ENCODE peak calls at places on chromosome 17, in eight cellular contexts. U, B, Q, D, M, P, A and G are unnamed samples.
A peak's percentile ranks its signal among the peaks of the same experiment; 100 is the strongest.

GRCh38 chr17:49315974-49316570 is 46.0 kb downstream of the ZNF652 start:
- DNase-seq in U (no peak), B (no peak), Q (no peak), D (no peak), M (peak; percentile 27), P (no peak), A (no peak), G (no peak)

GRCh38 chr17:45172232-45172540 is 10.5 kb downstream of the HEXIM2 start:
- DNase-seq in U (no peak), B (no peak), Q (no peak), D (no peak), M (no peak), P (no peak), A (no peak), G (no peak)

GRCh38 chr17:47735139-47735464 is 2.1 kb downstream of the TBX21 start:
- DNase-seq in U (no peak), B (no peak), Q (no peak), D (no peak), M (no peak), P (no peak), A (no peak), G (no peak)

GRCh38 chr17:80126449-80126715 is 20.5 kb downstream of the EIF4A3 start:
- DNase-seq in U (no peak), B (no peak), Q (no peak), D (no peak), M (no peak), P (no peak), A (no peak), G (no peak)

GRCh38 chr17:14337596-14338079 is 36.8 kb downstream of the HS3ST3B1 start:
- DNase-seq in U (no peak), B (no peak), Q (no peak), D (no peak), M (no peak), P (no peak), A (no peak), G (no peak)

GRCh38 chr17:31413871-31414589 is 22.6 kb downstream of the RAB11FIP4 start:
- DNase-seq in U (no peak), B (no peak), Q (peak; percentile 3), D (peak; percentile 67), M (peak; percentile 83), P (no peak), A (no peak), G (no peak)

GRCh38 chr17:47649972-47650524 is 329 bp downstream of the KPNB1 start:
- DNase-seq in U (peak; percentile 55), B (no peak), Q (no peak), D (peak; percentile 22), M (no peak), P (no peak), A (no peak), G (no peak)

GRCh38 chr17:55366020-55366481 is 55.6 kb downstream of the MMD start:
- DNase-seq in U (no peak), B (no peak), Q (no peak), D (no peak), M (no peak), P (no peak), A (no peak), G (no peak)

GRCh38 chr17:10631701-10632100 is 25.4 kb downstream of the MYH3 start:
- DNase-seq in U (no peak), B (no peak), Q (no peak), D (no peak), M (no peak), P (no peak), A (no peak), G (no peak)

GRCh38 chr17:10626378-10626777 is 30.7 kb downstream of the MYH3 start:
- DNase-seq in U (no peak), B (no peak), Q (no peak), D (no peak), M (no peak), P (no peak), A (no peak), G (no peak)

GRCh38 chr17:10631048-10631700 is 25.9 kb downstream of the MYH3 start:
- DNase-seq in U (peak; percentile 24), B (no peak), Q (no peak), D (no peak), M (peak; percentile 10), P (peak; percentile 25), A (no peak), G (no peak)

GRCh38 chr17:10629706-10630105 is 27.4 kb downstream of the MYH3 start:
- DNase-seq in U (no peak), B (no peak), Q (no peak), D (no peak), M (no peak), P (no peak), A (no peak), G (no peak)

GRCh38 chr17:10628756-10629155 is 28.4 kb downstream of the MYH3 start:
- DNase-seq in U (no peak), B (no peak), Q (no peak), D (no peak), M (no peak), P (no peak), A (no peak), G (no peak)
- H3K4me3 ChIP-seq in U (no peak overlapping the region), B (no peak overlapping the region), Q (no peak overlapping the region), D (no peak overlapping the region), M (no peak overlapping the region), P (no peak overlapping the region), A (no peak overlapping the region), G (no peak overlapping the region)

GRCh38 chr17:62827722-62828498 is 19.8 kb upstream of the MARCHF10 start:
- DNase-seq in U (no peak), B (no peak), Q (no peak), D (no peak), M (peak; percentile 65), P (no peak), A (no peak), G (no peak)

GRCh38 chr17:62826956-62827355 is 18.8 kb upstream of the MARCHF10 start:
- DNase-seq in U (no peak), B (no peak), Q (no peak), D (no peak), M (peak; percentile 62), P (no peak), A (no peak), G (no peak)

GRCh38 chr17:62824290-62825135 is 16.4 kb upstream of the MARCHF10 start:
- DNase-seq in U (no peak), B (no peak), Q (peak; percentile 95), D (no peak), M (peak; percentile 95), P (no peak), A (no peak), G (peak; percentile 50)

GRCh38 chr17:62823111-62823895 is 15.2 kb upstream of the MARCHF10 start:
- DNase-seq in U (no peak), B (no peak), Q (no peak), D (no peak), M (no peak), P (no peak), A (no peak), G (no peak)

DNA sequence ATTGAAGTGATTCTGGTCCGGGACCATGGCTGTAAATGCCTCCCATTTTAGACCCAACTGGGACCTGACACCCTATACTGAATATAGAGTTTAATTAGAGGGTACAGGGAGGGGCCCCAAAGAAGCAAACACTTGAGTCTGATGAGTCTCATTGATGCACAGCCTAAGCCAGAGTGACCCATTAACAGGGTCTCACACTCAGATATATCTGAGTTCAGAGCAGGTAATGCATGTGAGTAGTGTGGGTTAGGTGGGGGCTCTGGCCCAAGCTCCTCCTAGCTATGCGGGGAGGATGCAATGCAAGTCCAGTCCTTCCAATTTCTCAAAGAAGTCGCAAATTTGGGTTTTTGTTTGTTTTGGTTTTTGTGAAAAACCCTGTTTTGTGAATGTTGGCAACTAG is 17.1 kb upstream of the MARCHF10 start:
- DNase-seq in U (no peak), B (no peak), Q (no peak), D (no peak), M (no peak), P (no peak), A (no peak), G (no peak)
- H3K4me3 ChIP-seq in U (no peak overlapping the region), B (no peak overlapping the region), Q (no peak overlapping the region), D (no peak overlapping the region), M (no peak overlapping the region), P (no peak overlapping the region), A (no peak overlapping the region), G (no peak overlapping the region)

GRCh38 chr17:15341966-15342365 is 569 bp upstream of the TEKT3 start:
- DNase-seq in U (no peak), B (no peak), Q (no peak), D (no peak), M (no peak), P (no peak), A (no peak), G (no peak)
- H3K4me3 ChIP-seq in U (no peak overlapping the region), B (peak overlapping the region; percentile 62), Q (peak overlapping the region; percentile 57), D (peak overlapping the region; percentile 67), M (no peak overlapping the region), P (no peak overlapping the region), A (peak overlapping the region; percentile 50), G (no peak overlapping the region)

DNA sequence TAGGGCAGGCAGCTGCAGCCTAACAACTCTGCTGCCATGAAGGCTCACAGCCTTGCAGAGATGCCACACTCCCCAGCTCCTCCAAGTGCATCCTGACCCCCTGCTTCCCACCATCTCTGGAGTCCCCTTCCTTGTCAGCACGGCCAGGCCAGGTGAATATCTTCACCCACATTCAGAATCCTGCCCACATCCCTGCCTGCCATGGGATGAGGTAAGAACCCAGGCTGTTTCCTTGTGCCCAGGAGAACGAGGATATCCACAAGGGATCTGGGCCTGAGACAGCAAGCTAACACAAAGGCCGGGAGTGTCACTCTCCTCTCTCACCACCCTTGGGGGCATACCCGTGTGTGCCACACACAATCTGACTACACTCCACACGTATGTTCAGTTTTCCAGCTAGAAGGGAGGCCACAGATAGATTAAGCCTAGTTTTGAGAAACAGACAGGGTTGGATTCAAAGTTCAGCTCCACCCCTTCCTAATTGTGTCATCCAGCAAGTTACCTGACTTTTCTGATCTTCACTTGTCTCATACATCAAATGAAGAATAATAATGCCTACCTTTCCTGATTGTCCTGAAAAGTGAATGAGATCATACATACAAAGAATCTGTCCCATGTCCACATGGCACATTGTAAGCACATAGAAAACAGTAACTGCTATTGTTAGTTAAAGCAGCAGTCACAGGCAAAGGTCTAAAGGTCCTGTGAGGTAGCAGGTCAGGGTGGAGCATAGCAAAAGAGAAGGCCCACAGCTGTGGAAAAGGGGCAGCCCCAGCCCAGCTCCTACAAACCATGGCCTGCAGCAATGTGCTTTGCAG is 17.4 kb upstream of the SUPT4H1 start:
- DNase-seq in U (no peak), B (no peak), Q (no peak), D (no peak), M (no peak), P (peak; percentile 87), A (no peak), G (no peak)
- H3K4me3 ChIP-seq in U (no peak overlapping the region), B (no peak overlapping the region), Q (no peak overlapping the region), D (no peak overlapping the region), M (no peak overlapping the region), P (no peak overlapping the region), A (no peak overlapping the region), G (no peak overlapping the region)